ENCODE peak calls at places on chromosomes 5 and 9, in ten cellular contexts. Z is fibroblast of lung; K is tibial artery; P is fibroblast of pulmonary artery; J is mucosa of descending colon; E is HFF-Myc; U is CD4-positive, alpha-beta T cell; M is brain microvascular endothelial cell; B is psoas muscle; H is GM13977. V is an unnamed sample.

GRCh38 chr9:123924727-123925126 is 5.2 kb downstream of the DENND1A start:
- DNase-seq in U (no peak), H (no peak), J (no peak), M (no peak), P (no peak), B (no peak), Z (no peak), K (no peak), E (no peak), V (no peak)

GRCh38 chr9:133515240-133515610 is 9.5 kb downstream of the MYMK start:
- DNase-seq in P (no peak), K (no peak), Z (no peak), H (no peak), M (no peak), B (peak), U (no peak), E (no peak), J (no peak), V (no peak)

GRCh38 chr9:37341704-37342103 is 80.8 kb upstream of the GRHPR start:
- DNase-seq in M (no peak), Z (no peak), K (no peak), B (no peak), H (no peak), U (no peak), P (no peak), E (no peak), J (no peak), V (no peak)

GRCh38 chr9:125683486-125683885 is 23.5 kb downstream of the MAPKAP1 start:
- DNase-seq in K (no peak), H (no peak), M (peak), E (no peak), P (peak), B (no peak), U (no peak), Z (peak), J (no peak), V (no peak)

GRCh38 chr5:131386779-131387178 is 122.9 kb downstream of the CDC42SE2 start:
- DNase-seq in U (no peak), M (no peak), E (no peak), J (no peak), P (peak), H (no peak), Z (peak), K (no peak), B (no peak), V (no peak)

GRCh38 chr5:51373880-51374523 is 9.2 kb upstream of the ISL1 start:
- DNase-seq in J (no peak), E (no peak), U (no peak), K (no peak), B (no peak), Z (no peak), H (no peak), P (no peak), M (no peak), V (no peak)

GRCh38 chr5:96220610-96221390 is 212.2 kb downstream of the PCSK1 start:
- DNase-seq in H (peak), P (peak), E (no peak), J (no peak), U (no peak), B (no peak), K (no peak), M (no peak), Z (peak), V (peak)

GRCh38 chr5:531749-532315 is 7.6 kb upstream of the SLC9A3 start:
- DNase-seq in H (no peak), M (no peak), Z (no peak), P (no peak), E (no peak), U (no peak), B (no peak), K (no peak), J (no peak), V (no peak)

GRCh38 chr9:3916984-3917383 is 382.9 kb downstream of the GLIS3 start:
- DNase-seq in J (no peak), U (no peak), H (no peak), P (peak), K (no peak), B (no peak), M (no peak), Z (peak), E (no peak), V (peak)

GRCh38 chr9:80775515-80775914 is 913.8 kb downstream of the TLE1 start:
- DNase-seq in B (no peak), E (no peak), M (no peak), Z (peak), U (no peak), K (no peak), H (no peak), P (no peak), J (no peak), V (no peak)

GRCh38 chr5:143554194-143554717 is 150.8 kb upstream of the NR3C1 start:
- DNase-seq in Z (peak), H (no peak), U (no peak), J (no peak), M (peak), B (no peak), K (no peak), E (peak), P (peak), V (peak)

GRCh38 chr5:171207256-171207866 is 101.7 kb upstream of the TLX3 start:
- DNase-seq in P (peak), H (peak), E (peak), K (no peak), M (peak), J (no peak), B (no peak), Z (peak), U (no peak), V (peak)

GRCh38 chr9:29213374-29214161 is 1640.3 kb upstream of the C9orf72 start:
- DNase-seq in M (no peak), Z (no peak), H (peak), P (no peak), U (no peak), B (peak), E (no peak), J (no peak), K (no peak), V (peak)

GRCh38 chr5:170430871-170431437 is 41.8 kb upstream of the KCNMB1 start:
- DNase-seq in K (no peak), Z (no peak), B (no peak), J (no peak), P (no peak), E (no peak), U (no peak), M (no peak), H (no peak), V (no peak)

GRCh38 chr9:134135343-134136116 is at the start of gene WDR5:
- DNase-seq in H (peak), P (peak), Z (peak), B (peak), U (peak), M (peak), J (peak), E (peak), K (peak), V (peak)

GRCh38 chr9:82604947-82605656 is 457.8 kb downstream of the RASEF start:
- DNase-seq in U (no peak), J (no peak), H (no peak), P (no peak), M (peak), K (no peak), Z (peak), E (no peak), B (no peak), V (no peak)

GRCh38 chr5:52710972-52711596 is 76.6 kb upstream of the ITGA1 start:
- DNase-seq in B (no peak), M (no peak), J (no peak), E (no peak), H (no peak), P (peak), K (no peak), U (no peak), Z (peak), V (no peak)

GRCh38 chr9:120937127-120937526 is 10.5 kb upstream of the TRAF1 start:
- DNase-seq in B (peak), J (no peak), P (peak), M (no peak), H (no peak), U (no peak), K (peak), Z (no peak), E (no peak), V (no peak)

GRCh38 chr9:120936011-120936763 is 9.6 kb upstream of the TRAF1 start:
- DNase-seq in B (peak), K (peak), U (peak), Z (peak), H (peak), E (peak), P (peak), M (peak), J (peak), V (peak)

GRCh38 chr9:120937596-120937995 is 11.0 kb upstream of the TRAF1 start:
- DNase-seq in J (no peak), B (no peak), Z (peak), M (no peak), K (no peak), U (no peak), E (no peak), P (peak), H (no peak), V (no peak)

GRCh38 chr9:120935383-120935857 is 8.8 kb upstream of the TRAF1 start:
- DNase-seq in B (peak), P (peak), U (no peak), E (peak), K (peak), M (peak), J (peak), Z (peak), H (no peak), V (peak)

GRCh38 chr9:120936764-120937122 is 10.1 kb upstream of the TRAF1 start:
- DNase-seq in B (no peak), U (no peak), J (no peak), H (no peak), Z (no peak), E (no peak), M (no peak), P (no peak), K (no peak), V (no peak)
- TF ChIP-seq CTCF in B (no peak), U (peak), J (no peak), H (no peak), Z (no peak), E (no peak), M (no peak), P (no peak), K (no peak), V (no peak)

DNA sequence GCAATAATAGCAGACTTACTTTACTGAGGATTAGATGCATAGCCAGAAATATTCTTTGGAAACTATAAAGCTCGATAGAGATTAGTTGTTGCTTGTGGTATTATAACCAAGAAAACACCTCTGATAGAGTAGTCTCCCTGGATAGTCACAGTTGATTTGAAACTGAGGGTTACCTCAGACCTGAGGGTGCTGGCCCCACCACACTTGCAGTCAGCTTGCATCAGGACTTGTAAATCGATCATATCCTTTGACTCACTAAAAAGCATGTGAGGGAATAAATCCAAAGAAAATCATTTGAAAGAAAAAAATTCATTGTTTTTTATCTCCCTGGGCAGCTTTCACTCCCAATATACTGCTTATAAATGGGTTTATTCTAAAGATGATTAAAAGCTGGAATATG is 39.4 kb downstream of the GALNT12 start:
- DNase-seq in M (no peak), J (no peak), H (no peak), U (no peak), Z (peak), E (no peak), P (no peak), K (no peak), B (no peak), V (no peak)
- TF ChIP-seq CTCF in M (no peak), J (no peak), H (no peak), U (no peak), Z (no peak), E (no peak), P (no peak), K (no peak), B (no peak), V (no peak)

DNA sequence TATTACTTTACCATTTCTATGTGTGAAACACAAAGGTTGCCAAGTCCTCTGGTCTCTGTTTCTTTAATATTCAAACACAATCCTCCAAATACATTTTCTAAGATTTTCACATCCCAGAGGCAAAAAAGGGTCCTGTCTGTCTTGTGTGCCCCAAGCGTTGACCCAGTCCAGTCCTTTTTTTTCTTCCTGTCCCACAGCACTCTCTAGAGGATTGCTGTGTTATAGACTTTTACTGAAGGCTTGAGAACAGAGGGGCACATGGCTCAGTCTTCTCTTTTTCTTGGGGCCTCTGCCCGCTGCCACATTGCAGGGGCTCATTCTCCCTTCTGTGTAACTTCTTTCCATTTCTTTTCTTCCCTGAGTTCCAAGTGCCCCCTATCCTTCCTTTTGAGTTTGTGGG is 78.6 kb upstream of the SLC28A3 start:
- DNase-seq in K (no peak), B (no peak), M (peak), J (no peak), E (no peak), Z (no peak), P (peak), U (no peak), H (no peak), V (peak)
- TF ChIP-seq CTCF in K (no peak), B (no peak), M (peak), J (no peak), E (no peak), Z (no peak), P (peak), U (no peak), H (no peak), V (peak)

DNA sequence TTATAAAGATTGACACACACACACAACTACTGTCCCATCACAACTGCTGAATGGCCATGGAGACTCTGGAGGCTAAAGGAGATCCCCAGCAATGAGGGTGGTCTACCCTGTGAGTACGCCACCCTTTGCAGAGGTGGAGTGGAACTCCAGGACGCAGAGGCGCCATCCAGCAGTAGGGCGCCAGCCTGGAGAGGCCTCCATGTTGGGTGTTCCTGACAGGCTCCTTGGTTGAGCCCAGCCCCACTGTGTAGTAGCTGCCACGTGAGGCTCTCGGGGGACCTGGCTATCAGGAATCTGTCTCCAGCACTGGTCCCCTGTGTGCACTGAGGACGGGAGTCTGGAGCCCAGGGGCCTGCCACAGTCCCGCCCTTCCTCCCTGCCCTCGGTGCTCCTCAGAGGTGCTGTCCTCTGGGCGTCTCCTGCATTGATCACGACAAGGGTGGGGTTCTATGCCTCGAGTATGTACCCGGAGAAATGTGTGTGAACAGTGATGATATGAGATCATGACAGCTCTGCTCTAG is 72.3 kb downstream of the DAP start:
- DNase-seq in H (no peak), J (no peak), K (peak), E (no peak), P (no peak), Z (no peak), B (no peak), M (no peak), U (no peak), V (no peak)
- TF ChIP-seq CTCF in H (no peak), J (no peak), K (no peak), E (no peak), P (no peak), Z (no peak), B (no peak), M (no peak), U (no peak), V (no peak)

GRCh38 chr9:33924978-33925797 is 108.2 kb downstream of the UBE2R2 start:
- DNase-seq in P (peak), E (no peak), B (no peak), M (peak), K (no peak), Z (peak), H (peak), U (no peak), J (no peak), V (peak)
- TF ChIP-seq CTCF in P (peak), E (peak), B (peak), M (peak), K (peak), Z (peak), H (peak), U (peak), J (peak), V (peak)

GRCh38 chr5:126939887-126940286 is 90.5 kb downstream of the MARCHF3 start:
- DNase-seq in M (no peak), K (no peak), J (no peak), Z (no peak), B (no peak), H (no peak), P (no peak), E (no peak), U (no peak), V (no peak)

GRCh38 chr5:126937796-126938195 is 92.6 kb downstream of the MARCHF3 start:
- DNase-seq in P (peak), E (no peak), U (no peak), Z (no peak), J (no peak), K (no peak), M (no peak), B (no peak), H (no peak), V (no peak)

GRCh38 chr5:126941403-126941802 is 89.0 kb downstream of the MARCHF3 start:
- DNase-seq in P (no peak), B (no peak), Z (no peak), H (no peak), U (no peak), M (no peak), J (no peak), E (no peak), K (no peak), V (no peak)

GRCh38 chr5:126938461-126938860 is 91.9 kb downstream of the MARCHF3 start:
- DNase-seq in M (peak), J (no peak), K (no peak), H (no peak), Z (peak), U (no peak), P (peak), B (no peak), E (no peak), V (peak)

DNA sequence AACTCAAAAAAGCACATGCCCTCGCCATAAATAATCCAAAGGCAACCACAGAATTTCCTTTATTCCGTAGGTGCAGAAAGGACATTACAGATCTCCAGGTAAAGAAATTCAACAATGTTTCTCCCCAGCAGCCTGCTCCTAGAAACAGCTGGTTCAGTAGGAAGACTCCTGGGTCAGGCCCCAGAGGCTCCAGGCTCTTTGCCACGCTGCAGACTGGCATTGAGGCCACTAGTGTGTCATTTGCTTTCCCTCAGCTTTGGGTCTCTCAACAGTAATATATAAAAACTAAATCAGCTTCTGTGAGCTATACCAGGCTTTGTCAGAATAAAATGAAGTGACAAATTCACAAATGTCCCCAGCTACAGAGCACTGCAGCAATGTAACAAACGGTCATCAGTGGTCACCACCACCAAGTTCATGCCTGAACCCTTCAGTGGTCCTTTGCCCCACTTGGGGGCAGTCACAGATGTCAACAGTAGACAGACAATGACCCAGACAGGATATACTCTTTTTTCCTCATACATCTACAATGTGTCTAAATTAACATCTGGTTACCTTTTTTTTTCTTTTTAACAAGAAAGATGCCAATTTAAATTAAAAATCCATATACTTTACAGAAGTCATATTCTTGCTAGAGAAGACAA is 93.5 kb downstream of the MARCHF3 start:
- DNase-seq in U (no peak), J (no peak), P (no peak), M (no peak), K (no peak), E (no peak), Z (no peak), H (no peak), B (no peak), V (no peak)
- TF ChIP-seq CTCF in U (no peak), J (no peak), P (no peak), M (no peak), K (no peak), E (no peak), Z (no peak), H (no peak), B (no peak), V (no peak)

GRCh38 chr9:72256912-72257311 is 107.7 kb downstream of the GDA start:
- DNase-seq in U (no peak), M (no peak), K (no peak), Z (no peak), P (no peak), J (no peak), B (no peak), E (no peak), H (no peak), V (no peak)

GRCh38 chr9:72251589-72251988 is 102.3 kb downstream of the GDA start:
- DNase-seq in J (no peak), H (no peak), E (no peak), M (no peak), K (no peak), Z (no peak), B (no peak), P (no peak), U (no peak), V (no peak)

GRCh38 chr9:72255546-72255925 is 106.3 kb downstream of the GDA start:
- DNase-seq in H (no peak), B (no peak), J (no peak), P (no peak), U (no peak), M (no peak), Z (no peak), E (no peak), K (no peak), V (peak)

DNA sequence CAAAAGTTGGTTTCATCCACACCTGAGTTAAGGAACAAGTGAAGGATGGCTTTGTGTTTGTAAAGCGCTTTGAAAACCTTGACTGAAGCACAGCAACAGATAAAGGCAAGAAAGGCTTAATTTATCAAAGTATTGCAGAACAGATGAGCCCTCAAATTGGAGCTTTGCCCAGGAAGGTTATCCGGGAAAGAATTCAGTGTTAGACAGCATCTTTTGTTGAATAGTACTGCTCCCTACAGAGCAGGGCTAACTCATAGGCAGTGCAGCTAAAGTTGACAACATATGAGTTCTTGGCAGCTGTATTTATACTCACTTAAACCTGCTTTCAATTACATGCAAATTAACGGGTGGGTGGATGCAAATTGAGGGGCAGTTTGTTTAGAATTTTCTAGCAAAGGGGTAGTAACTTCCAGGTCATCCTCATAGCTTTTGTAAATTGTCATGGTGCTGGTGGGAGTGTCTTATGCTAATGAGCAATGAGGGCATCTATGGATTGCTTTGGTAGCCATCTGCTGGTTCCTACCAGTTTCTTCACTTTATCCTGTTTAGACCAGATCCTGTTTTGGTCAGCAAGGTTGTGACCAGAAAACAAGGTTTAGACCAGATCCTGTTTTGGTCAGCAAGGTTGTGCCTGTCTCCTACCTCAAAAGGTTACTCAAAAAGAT is 105.8 kb downstream of the GDA start:
- DNase-seq in E (no peak), M (no peak), J (no peak), K (no peak), Z (no peak), U (no peak), H (no peak), P (no peak), B (no peak), V (peak)
- TF ChIP-seq CTCF in E (no peak), M (no peak), J (no peak), K (no peak), Z (no peak), U (no peak), H (no peak), P (no peak), B (no peak), V (no peak)

DNA sequence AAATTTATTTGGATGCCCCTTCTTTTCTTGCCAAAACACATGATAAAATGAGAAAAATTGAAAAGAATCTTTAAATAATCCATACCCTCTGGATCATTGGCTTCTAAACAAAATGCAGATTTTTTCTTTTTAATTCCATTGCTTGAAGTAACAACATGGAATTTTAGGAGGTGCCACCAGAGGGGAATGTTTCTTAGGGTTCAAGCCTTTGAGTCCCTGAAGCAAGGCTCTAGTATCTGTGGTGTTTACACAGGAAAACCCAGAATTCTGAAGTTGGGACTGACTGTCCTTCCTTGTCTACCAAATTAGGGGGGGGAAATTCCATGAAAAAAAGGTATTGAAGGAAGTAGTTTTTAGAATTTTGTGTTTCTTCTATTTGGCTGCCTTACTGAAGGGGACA is 69.4 kb downstream of the LMNB1 start:
- DNase-seq in E (no peak), B (no peak), Z (peak), H (no peak), U (no peak), M (no peak), P (peak), J (no peak), K (no peak), V (peak)
- TF ChIP-seq CTCF in E (no peak), B (no peak), Z (peak), H (no peak), U (no peak), M (peak), P (peak), J (no peak), K (no peak), V (no peak)